ENCODE peak calls at places on chromosomes 4 and X, in five cellular contexts. V is A549; Y is AG10803; K is CD8-positive, alpha-beta T cell; N is body of pancreas. E is an unnamed sample.
A peak's percentile ranks its signal among the peaks of the same experiment; 100 is the strongest.

GRCh38 chr4:94962484-94962883 is 204.7 kb downstream of the BMPR1B start:
- DNase-seq in V (no peak), Y (no peak), K (no peak), N (no peak), E (no peak)

GRCh38 chr4:161182913-161183312 is 980.9 kb downstream of the FSTL5 start:
- DNase-seq in V (no peak), Y (no peak), K (no peak), N (no peak), E (no peak)

GRCh38 chr4:131093303-131093702 is 1997.4 kb downstream of the C4orf33 start:
- DNase-seq in V (no peak), Y (no peak), K (no peak), N (no peak), E (no peak)

GRCh38 chrX:55107911-55108310 is 19.1 kb downstream of the PAGE2 start:
- DNase-seq in V (no peak), Y (no peak), K (no peak), N (no peak), E (no peak)

GRCh38 chrX:149829751-149830191 is 48.0 kb downstream of the MAGEA9 start:
- DNase-seq in V (no peak), Y (peak; percentile 39), K (no peak), N (no peak), E (no peak)

GRCh38 chr4:80876810-80877209 is 153.7 kb upstream of the BMP3 start:
- DNase-seq in V (no peak), Y (peak; percentile 16), K (no peak), N (no peak), E (no peak)

GRCh38 chr4:151347891-151348290 is 22.5 kb upstream of the SH3D19 start:
- DNase-seq in V (no peak), Y (no peak), K (no peak), N (no peak), E (no peak)

GRCh38 chr4:66372706-66373105 is 702.4 kb upstream of the EPHA5 start:
- DNase-seq in V (no peak), Y (no peak), K (no peak), N (no peak), E (no peak)

GRCh38 chrX:154730271-154730883 is 20.5 kb downstream of the GAB3 start:
- DNase-seq in V (no peak), Y (peak; percentile 89), K (no peak), N (peak; percentile 14), E (peak; percentile 13)

GRCh38 chr4:69800599-69800998 is 40.2 kb upstream of the SULT1B1 start:
- DNase-seq in V (no peak), Y (peak; percentile 73), K (no peak), N (no peak), E (no peak)

GRCh38 chr4:30656828-30657227 is 63.3 kb upstream of the PCDH7 start:
- DNase-seq in V (no peak), Y (no peak), K (no peak), N (no peak), E (no peak)

GRCh38 chrX:70453024-70453618 is 8.5 kb downstream of the DLG3 start:
- DNase-seq in V (no peak), Y (no peak), K (no peak), N (no peak), E (no peak)

GRCh38 chr4:2932951-2933565 is 30.1 kb downstream of the NOP14 start:
- DNase-seq in V (no peak), Y (no peak), K (no peak), N (peak; percentile 37), E (no peak)

GRCh38 chr4:52852696-52853095 is 9.4 kb upstream of the RASL11B start:
- DNase-seq in V (no peak), Y (no peak), K (no peak), N (no peak), E (no peak)

GRCh38 chr4:53706422-53707032 is 115.2 kb upstream of the LNX1 start:
- DNase-seq in V (peak; percentile 46), Y (peak; percentile 74), K (no peak), N (no peak), E (peak; percentile 31)

GRCh38 chr4:182207806-182208483 is 35.3 kb upstream of the TENM3 start:
- DNase-seq in V (peak; percentile 41), Y (peak; percentile 88), K (no peak), N (no peak), E (no peak)

GRCh38 chr4:41882622-41883347 is 52.4 kb upstream of the TMEM33 start:
- DNase-seq in V (peak; percentile 21), Y (peak; percentile 22), K (peak; percentile 71), N (peak; percentile 46), E (no peak)

GRCh38 chrX:77617206-77617605 is 168.8 kb downstream of the ATRX start:
- DNase-seq in V (no peak), Y (no peak), K (no peak), N (no peak), E (no peak)

GRCh38 chr4:139763668-139764067 is 98.0 kb downstream of the MGST2 start:
- DNase-seq in V (no peak), Y (no peak), K (no peak), N (no peak), E (no peak)
- H3K4me3 ChIP-seq in V (no peak overlapping the region), Y (no peak overlapping the region), K (no peak overlapping the region), N (no peak overlapping the region), E (no peak overlapping the region)

DNA sequence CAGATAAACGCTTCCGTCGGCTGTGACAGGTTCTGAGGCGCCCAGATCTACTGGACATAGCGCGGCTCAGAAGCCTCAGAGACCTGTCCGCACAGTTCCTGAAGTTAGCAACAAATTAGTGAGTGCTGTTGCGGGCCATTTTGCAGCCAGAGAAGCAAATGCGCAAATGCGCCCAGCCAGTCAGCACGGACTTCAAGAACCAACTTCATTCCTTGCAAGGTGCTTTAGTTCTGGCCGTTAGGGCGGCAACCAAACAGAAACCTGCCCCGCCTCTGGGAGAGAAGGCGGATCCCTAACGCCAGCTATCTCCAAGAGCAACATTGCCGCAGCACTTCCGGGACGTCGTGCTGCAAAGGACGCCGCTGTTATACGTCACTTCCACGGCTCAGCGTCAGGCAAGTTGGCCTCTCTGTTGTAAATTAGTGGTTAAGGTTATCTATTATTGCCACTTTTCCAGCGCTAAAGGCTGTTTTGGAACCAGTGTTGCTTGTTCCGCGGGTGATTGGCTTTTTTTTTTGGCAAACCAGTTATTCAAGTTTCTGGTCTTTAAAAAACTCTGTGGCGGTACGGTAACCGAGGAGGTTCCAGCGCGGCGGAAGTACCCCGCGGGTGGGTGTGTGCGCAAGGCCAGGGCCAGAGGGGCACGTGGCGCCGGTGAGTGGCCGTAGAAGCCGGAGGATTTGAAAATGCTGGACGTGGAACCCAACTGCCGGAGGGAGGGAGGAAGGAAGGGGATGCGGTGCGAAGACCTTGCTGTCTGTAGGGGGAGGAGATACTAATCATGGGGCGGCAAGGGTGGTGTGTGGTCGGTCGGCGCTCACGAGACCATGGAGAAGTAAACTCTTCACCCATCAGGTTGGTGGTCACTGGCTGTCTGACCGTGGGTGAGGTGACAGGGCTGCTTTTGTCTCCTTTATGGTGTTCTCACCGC is at the start of gene GAR1:
- DNase-seq in V (peak; percentile 92), Y (peak; percentile 86), K (peak; percentile 86), N (peak; percentile 92), E (peak; percentile 89)
- TF ChIP-seq CTCF in V (no peak), Y (no peak), K (no peak), N (peak; percentile 13), E (no peak)

DNA sequence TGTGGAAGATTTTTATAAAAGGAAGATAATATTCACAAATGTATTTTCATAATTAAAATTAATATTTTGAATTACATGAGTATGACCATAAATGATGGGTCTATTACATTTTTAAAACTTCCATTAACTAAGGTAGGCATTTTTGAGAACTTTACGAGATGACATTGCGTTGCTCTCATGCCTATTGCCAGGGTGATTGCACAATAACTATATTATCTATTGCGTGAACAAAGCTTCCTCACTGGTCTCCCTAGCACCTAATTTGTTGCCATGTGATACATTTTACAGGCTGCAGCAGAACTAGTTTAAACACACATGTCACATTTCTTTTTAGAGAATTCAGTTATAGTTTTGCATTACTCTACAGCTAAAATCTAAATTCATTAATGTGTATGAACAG is 289.7 kb upstream of the GRID2 start:
- DNase-seq in V (no peak), Y (no peak), K (no peak), N (no peak), E (no peak)
- H3K4me3 ChIP-seq in V (no peak overlapping the region), Y (no peak overlapping the region), K (no peak overlapping the region), N (no peak overlapping the region), E (no peak overlapping the region)

GRCh38 chrX:2184089-2184488 is 316.7 kb downstream of the DHRSX start:
- DNase-seq in V (no peak), Y (no peak), K (no peak), N (no peak), E (no peak)
- TF ChIP-seq CTCF in V (no peak), Y (no peak), K (no peak), N (no peak), E (no peak)

DNA sequence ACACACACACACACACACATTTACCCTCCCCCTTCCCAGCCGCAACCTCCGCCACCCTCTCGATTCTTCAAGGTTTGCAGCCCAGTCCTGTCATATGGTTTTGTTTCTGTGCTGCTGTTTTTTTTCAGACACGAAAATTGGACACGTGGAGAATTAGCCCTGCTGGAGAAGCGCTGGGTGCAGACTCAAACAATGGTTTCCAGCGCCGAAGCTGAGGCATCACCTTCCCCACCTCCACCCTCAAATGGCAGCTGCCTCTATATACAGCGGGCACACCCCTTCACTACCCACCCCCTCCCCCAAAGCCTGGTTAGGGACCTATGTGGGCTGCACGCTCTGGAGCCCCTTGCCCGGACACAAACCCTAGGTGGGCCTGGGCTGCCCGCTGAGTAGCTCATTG is 87.9 kb downstream of the BCOR start:
- DNase-seq in V (no peak), Y (no peak), K (no peak), N (no peak), E (no peak)
- H3K4me3 ChIP-seq in V (no peak overlapping the region), Y (no peak overlapping the region), K (no peak overlapping the region), N (no peak overlapping the region), E (no peak overlapping the region)

E was measured in LNCaP clone FGC.